ENCODE peak calls at places on chromosomes 5 and 9, in five cellular contexts. One of them, this sample, is unnamed.
A peak's percentile ranks its signal among the peaks of the same experiment; 100 is the strongest.

GRCh38 chr5:73218552-73219171 is 45.7 kb downstream of the TMEM174 start:
- DNase-seq in endothelial cell: no peak
- DNase-seq in fibroblast of lung: peak; percentile 53
- DNase-seq in effector memory CD8-positive, alpha-beta T cell: no peak
- DNase-seq in heart left ventricle: no peak
- DNase-seq in this sample: no peak

GRCh38 chr5:42949348-42950090 is 90.6 kb downstream of the ANXA2R start:
- DNase-seq in endothelial cell: no peak
- DNase-seq in fibroblast of lung: peak; percentile 87
- DNase-seq in effector memory CD8-positive, alpha-beta T cell: peak; percentile 72
- DNase-seq in heart left ventricle: peak; percentile 78
- DNase-seq in this sample: peak; percentile 53

GRCh38 chr9:119091074-119091473 is 278.2 kb downstream of the BRINP1 start:
- DNase-seq in effector memory CD8-positive, alpha-beta T cell: no peak
- DNase-seq in heart left ventricle: no peak
- DNase-seq in fibroblast of lung: no peak
- DNase-seq in endothelial cell: no peak
- DNase-seq in this sample: no peak

GRCh38 chr5:79171846-79172245 is 60.2 kb downstream of the BHMT start:
- DNase-seq in endothelial cell: no peak
- DNase-seq in fibroblast of lung: no peak
- DNase-seq in effector memory CD8-positive, alpha-beta T cell: no peak
- DNase-seq in heart left ventricle: no peak
- DNase-seq in this sample: no peak

GRCh38 chr9:113482991-113483675 is 19.6 kb downstream of the RGS3 start:
- DNase-seq in effector memory CD8-positive, alpha-beta T cell: no peak
- DNase-seq in fibroblast of lung: no peak
- DNase-seq in endothelial cell: no peak
- DNase-seq in heart left ventricle: no peak
- DNase-seq in this sample: no peak

GRCh38 chr5:14251733-14252132 is 108.6 kb downstream of the TRIO start:
- DNase-seq in fibroblast of lung: no peak
- DNase-seq in effector memory CD8-positive, alpha-beta T cell: no peak
- DNase-seq in heart left ventricle: no peak
- DNase-seq in endothelial cell: no peak
- DNase-seq in this sample: no peak

GRCh38 chr9:37926737-37927590 is 23.0 kb upstream of the SLC25A51 start:
- DNase-seq in effector memory CD8-positive, alpha-beta T cell: no peak
- DNase-seq in endothelial cell: no peak
- DNase-seq in heart left ventricle: peak; percentile 13
- DNase-seq in fibroblast of lung: peak; percentile 44
- DNase-seq in this sample: no peak

GRCh38 chr9:83006378-83006777 is 56.6 kb downstream of the RASEF start:
- DNase-seq in effector memory CD8-positive, alpha-beta T cell: no peak
- DNase-seq in fibroblast of lung: no peak
- DNase-seq in heart left ventricle: no peak
- DNase-seq in endothelial cell: no peak
- DNase-seq in this sample: no peak

GRCh38 chr9:108088916-108089315 is 599.3 kb upstream of the KLF4 start:
- DNase-seq in endothelial cell: no peak
- DNase-seq in fibroblast of lung: no peak
- DNase-seq in heart left ventricle: no peak
- DNase-seq in effector memory CD8-positive, alpha-beta T cell: no peak
- DNase-seq in this sample: no peak

GRCh38 chr9:27377811-27378345 is 80.9 kb upstream of the EQTN start:
- DNase-seq in endothelial cell: no peak
- DNase-seq in heart left ventricle: no peak
- DNase-seq in fibroblast of lung: no peak
- DNase-seq in effector memory CD8-positive, alpha-beta T cell: no peak
- DNase-seq in this sample: no peak

GRCh38 chr5:158435161-158435616 is 576.2 kb upstream of the CLINT1 start:
- DNase-seq in effector memory CD8-positive, alpha-beta T cell: no peak
- DNase-seq in endothelial cell: no peak
- DNase-seq in fibroblast of lung: peak; percentile 79
- DNase-seq in heart left ventricle: no peak
- DNase-seq in this sample: peak; percentile 30

GRCh38 chr9:111008148-111009075 is 29.9 kb downstream of the LPAR1 start:
- DNase-seq in endothelial cell: no peak
- DNase-seq in effector memory CD8-positive, alpha-beta T cell: no peak
- DNase-seq in heart left ventricle: no peak
- DNase-seq in fibroblast of lung: peak; percentile 55
- DNase-seq in this sample: no peak

GRCh38 chr5:179060116-179061008 is at the start of gene ZNF354C:
- DNase-seq in endothelial cell: peak; percentile 83
- DNase-seq in effector memory CD8-positive, alpha-beta T cell: peak; percentile 77
- DNase-seq in heart left ventricle: peak; percentile 96
- DNase-seq in fibroblast of lung: peak; percentile 91
- DNase-seq in this sample: no peak

GRCh38 chr5:84301535-84301934 is 83.1 kb downstream of the EDIL3 start:
- DNase-seq in fibroblast of lung: peak; percentile 87
- DNase-seq in endothelial cell: no peak
- DNase-seq in effector memory CD8-positive, alpha-beta T cell: no peak
- DNase-seq in heart left ventricle: no peak
- DNase-seq in this sample: no peak

GRCh38 chr9:137797206-137798120 is 80.1 kb upstream of the CACNA1B start:
- DNase-seq in heart left ventricle: no peak
- DNase-seq in endothelial cell: no peak
- DNase-seq in effector memory CD8-positive, alpha-beta T cell: no peak
- DNase-seq in fibroblast of lung: no peak
- DNase-seq in this sample: no peak

GRCh38 chr9:82410306-82410705 is 421.7 kb downstream of the SPATA31D1 start:
- DNase-seq in effector memory CD8-positive, alpha-beta T cell: no peak
- DNase-seq in heart left ventricle: no peak
- DNase-seq in fibroblast of lung: peak; percentile 58
- DNase-seq in endothelial cell: no peak
- DNase-seq in this sample: no peak

This sample was measured in NK-92 treated with Interleukin-12 subunit alpha and Interleukin-12 subunit beta, amount 100 ng/mL, for 24 hours.